ENCODE peak calls at places on chromosomes 4 and X, in nine cellular contexts. D is pancreas; S is activated CD4-positive, alpha-beta T cell treated with anti-CD3 and anti-CD28 coated beads, Interleukin-2, amount 50 U/mL, for 1 hour; N is transverse colon; H is immature natural killer cell; G is RWPE1; P is left lung; R is IMR-90; I is ACHN. U is an unnamed sample.

GRCh38 chrX:129524250-129524850 is 1.1 kb upstream of the SMARCA1 start:
- DNase-seq in D (no peak), S (no peak), N (no peak), H (no peak), G (no peak), P (no peak), R (no peak), I (no peak), U (no peak)

GRCh38 chr4:73668806-73669205 is 48.6 kb upstream of the RASSF6 start:
- DNase-seq in D (no peak), S (no peak), N (no peak), H (no peak), G (no peak), P (no peak), R (no peak), I (no peak), U (no peak)

GRCh38 chr4:87657525-87657924 is 7.4 kb downstream of the DMP1 start:
- DNase-seq in D (no peak), S (no peak), N (no peak), H (no peak), G (peak; percentile 72), P (no peak), R (peak; percentile 40), I (peak; percentile 78), U (no peak)

GRCh38 chrX:155028749-155029360 is 2.2 kb downstream of the FUNDC2 start:
- DNase-seq in D (no peak), S (no peak), N (no peak), H (no peak), G (no peak), P (no peak), R (peak; percentile 39), I (peak; percentile 7), U (no peak)

GRCh38 chr4:128757712-128758111 is 51.8 kb upstream of the JADE1 start:
- DNase-seq in D (peak; percentile 48), S (no peak), N (no peak), H (no peak), G (no peak), P (no peak), R (peak; percentile 23), I (no peak), U (peak; percentile 33)

GRCh38 chrX:22041931-22042530 is 9.9 kb downstream of the PHEX start:
- DNase-seq in D (no peak), S (no peak), N (no peak), H (no peak), G (no peak), P (no peak), R (no peak), I (no peak), U (no peak)

GRCh38 chr4:48651869-48652447 is 128.1 kb downstream of the FRYL start:
- DNase-seq in D (no peak), S (no peak), N (no peak), H (no peak), G (peak; percentile 20), P (no peak), R (peak; percentile 28), I (no peak), U (no peak)

GRCh38 chr4:26235500-26235899 is 85.3 kb upstream of the RBPJ start:
- DNase-seq in D (peak; percentile 18), S (no peak), N (peak; percentile 60), H (no peak), G (peak; percentile 67), P (no peak), R (peak; percentile 75), I (no peak), U (no peak)

GRCh38 chr4:9859774-9860173 is 78.3 kb downstream of the DRD5 start:
- DNase-seq in D (no peak), S (no peak), N (no peak), H (no peak), G (no peak), P (no peak), R (no peak), I (no peak), U (no peak)

GRCh38 chrX:10755477-10756334 is 135.3 kb upstream of the MID1 start:
- DNase-seq in D (peak; percentile 15), S (no peak), N (no peak), H (no peak), G (no peak), P (no peak), R (peak; percentile 81), I (peak; percentile 86), U (no peak)

GRCh38 chr4:44186850-44187246 is 261.8 kb downstream of the KCTD8 start:
- DNase-seq in D (no peak), S (no peak), N (no peak), H (no peak), G (no peak), P (no peak), R (no peak), I (no peak), U (no peak)

GRCh38 chr4:25484243-25484721 is 107.2 kb downstream of the ANAPC4 start:
- DNase-seq in D (no peak), S (no peak), N (no peak), H (no peak), G (no peak), P (no peak), R (no peak), I (no peak), U (no peak)

GRCh38 chrX:39750798-39751197 is 347.0 kb downstream of the BCOR start:
- DNase-seq in D (no peak), S (no peak), N (no peak), H (no peak), G (no peak), P (no peak), R (no peak), I (no peak), U (no peak)